ENCODE peak calls at places on chromosomes 6 and 20, in eight cellular contexts. One of them, this sample, is unnamed.
A peak's percentile ranks its signal among the peaks of the same experiment; 100 is the strongest.

GRCh38 chr6:153135681-153136080 is 4.6 kb upstream of the RGS17 start:
- DNase-seq in SK-N-SH: no peak
- DNase-seq in breast epithelium: no peak
- DNase-seq in Panc1: no peak
- DNase-seq in suprapubic skin: no peak
- DNase-seq in sigmoid colon: no peak
- DNase-seq in GM12891: no peak
- DNase-seq in HL-60: no peak
- DNase-seq in this sample: no peak

GRCh38 chr6:98142839-98143238 is 691.5 kb upstream of the POU3F2 start:
- DNase-seq in SK-N-SH: no peak
- DNase-seq in Panc1: no peak
- DNase-seq in HL-60: no peak
- DNase-seq in GM12891: no peak
- DNase-seq in suprapubic skin: no peak
- DNase-seq in breast epithelium: no peak
- DNase-seq in sigmoid colon: no peak
- DNase-seq in this sample: no peak

GRCh38 chr6:155943635-155944034 is 488.0 kb upstream of the NOX3 start:
- DNase-seq in Panc1: no peak
- DNase-seq in HL-60: no peak
- DNase-seq in GM12891: no peak
- DNase-seq in sigmoid colon: no peak
- DNase-seq in suprapubic skin: no peak
- DNase-seq in SK-N-SH: no peak
- DNase-seq in breast epithelium: no peak
- DNase-seq in this sample: no peak

GRCh38 chr20:6008254-6008653 is 45.6 kb downstream of the LRRN4 start:
- DNase-seq in breast epithelium: peak; percentile 45
- DNase-seq in HL-60: peak; percentile 66
- DNase-seq in GM12891: no peak
- DNase-seq in suprapubic skin: peak; percentile 81
- DNase-seq in sigmoid colon: peak; percentile 82
- DNase-seq in SK-N-SH: no peak
- DNase-seq in Panc1: no peak
- DNase-seq in this sample: no peak

GRCh38 chr20:32680544-32681174 is 6.9 kb upstream of the C20orf203 start:
- DNase-seq in SK-N-SH: no peak
- DNase-seq in breast epithelium: no peak
- DNase-seq in sigmoid colon: no peak
- DNase-seq in GM12891: no peak
- DNase-seq in suprapubic skin: no peak
- DNase-seq in Panc1: no peak
- DNase-seq in HL-60: no peak
- DNase-seq in this sample: no peak

GRCh38 chr6:112282217-112282616 is 27.9 kb upstream of the LAMA4 start:
- DNase-seq in Panc1: no peak
- DNase-seq in SK-N-SH: peak; percentile 53
- DNase-seq in HL-60: no peak
- DNase-seq in sigmoid colon: peak; percentile 86
- DNase-seq in breast epithelium: peak; percentile 35
- DNase-seq in suprapubic skin: no peak
- DNase-seq in GM12891: no peak
- DNase-seq in this sample: no peak

GRCh38 chr6:119110601-119111548 is 32.4 kb upstream of the FAM184A start:
- DNase-seq in suprapubic skin: no peak
- DNase-seq in Panc1: peak; percentile 27
- DNase-seq in breast epithelium: peak; percentile 23
- DNase-seq in SK-N-SH: peak; percentile 49
- DNase-seq in HL-60: peak; percentile 17
- DNase-seq in sigmoid colon: no peak
- DNase-seq in GM12891: no peak
- DNase-seq in this sample: no peak

GRCh38 chr6:72386324-72386723 is 235.5 kb upstream of the KCNQ5 start:
- DNase-seq in HL-60: no peak
- DNase-seq in sigmoid colon: no peak
- DNase-seq in suprapubic skin: no peak
- DNase-seq in breast epithelium: no peak
- DNase-seq in SK-N-SH: no peak
- DNase-seq in Panc1: no peak
- DNase-seq in GM12891: no peak
- DNase-seq in this sample: no peak

GRCh38 chr6:41200296-41200900 is 551 bp downstream of the TREML2 start:
- DNase-seq in suprapubic skin: no peak
- DNase-seq in breast epithelium: no peak
- DNase-seq in Panc1: no peak
- DNase-seq in GM12891: no peak
- DNase-seq in HL-60: peak; percentile 98
- DNase-seq in sigmoid colon: no peak
- DNase-seq in SK-N-SH: no peak
- DNase-seq in this sample: no peak

GRCh38 chr20:4060054-4060795 is 44.9 kb upstream of the RNF24 start:
- DNase-seq in SK-N-SH: no peak
- DNase-seq in HL-60: no peak
- DNase-seq in Panc1: no peak
- DNase-seq in sigmoid colon: peak; percentile 72
- DNase-seq in suprapubic skin: peak; percentile 71
- DNase-seq in breast epithelium: peak; percentile 81
- DNase-seq in GM12891: no peak
- DNase-seq in this sample: no peak

GRCh38 chr6:11929451-11929850 is 82.7 kb upstream of the HIVEP1 start:
- DNase-seq in HL-60: no peak
- DNase-seq in Panc1: no peak
- DNase-seq in suprapubic skin: no peak
- DNase-seq in SK-N-SH: no peak
- DNase-seq in sigmoid colon: no peak
- DNase-seq in GM12891: no peak
- DNase-seq in breast epithelium: no peak
- DNase-seq in this sample: no peak

GRCh38 chr20:23159256-23159922 is 73.3 kb upstream of the CD93 start:
- DNase-seq in HL-60: no peak
- DNase-seq in Panc1: no peak
- DNase-seq in suprapubic skin: no peak
- DNase-seq in breast epithelium: no peak
- DNase-seq in sigmoid colon: peak; percentile 69
- DNase-seq in SK-N-SH: no peak
- DNase-seq in GM12891: no peak
- DNase-seq in this sample: no peak

GRCh38 chr6:169839898-169840631 is 88.6 kb downstream of the ERMARD start:
- DNase-seq in Panc1: no peak
- DNase-seq in breast epithelium: no peak
- DNase-seq in SK-N-SH: peak; percentile 8
- DNase-seq in GM12891: no peak
- DNase-seq in HL-60: no peak
- DNase-seq in sigmoid colon: peak; percentile 57
- DNase-seq in suprapubic skin: no peak
- DNase-seq in this sample: no peak

GRCh38 chr6:90610671-90611542 is 24.0 kb upstream of the MAP3K7 start:
- DNase-seq in HL-60: no peak
- DNase-seq in GM12891: peak; percentile 42
- DNase-seq in Panc1: no peak
- DNase-seq in breast epithelium: no peak
- DNase-seq in sigmoid colon: peak; percentile 66
- DNase-seq in SK-N-SH: peak; percentile 59
- DNase-seq in suprapubic skin: peak; percentile 63
- DNase-seq in this sample: peak; percentile 35

GRCh38 chr20:32285621-32286334 is 8.3 kb downstream of the KIF3B start:
- DNase-seq in SK-N-SH: no peak
- DNase-seq in GM12891: no peak
- DNase-seq in Panc1: no peak
- DNase-seq in suprapubic skin: no peak
- DNase-seq in HL-60: no peak
- DNase-seq in breast epithelium: no peak
- DNase-seq in sigmoid colon: no peak
- DNase-seq in this sample: no peak

GRCh38 chr6:46098678-46099077 is 31.1 kb upstream of the ENPP4 start:
- DNase-seq in GM12891: no peak
- DNase-seq in SK-N-SH: no peak
- DNase-seq in suprapubic skin: peak; percentile 64
- DNase-seq in HL-60: no peak
- DNase-seq in sigmoid colon: no peak
- DNase-seq in breast epithelium: peak; percentile 69
- DNase-seq in Panc1: no peak
- DNase-seq in this sample: no peak

GRCh38 chr20:7346026-7346425 is 578.5 kb downstream of the BMP2 start:
- DNase-seq in Panc1: no peak
- DNase-seq in GM12891: no peak
- DNase-seq in HL-60: no peak
- DNase-seq in sigmoid colon: no peak
- DNase-seq in SK-N-SH: no peak
- DNase-seq in suprapubic skin: no peak
- DNase-seq in breast epithelium: no peak
- DNase-seq in this sample: no peak

GRCh38 chr6:39543117-39543516 is 182.1 kb downstream of the KIF6 start:
- DNase-seq in suprapubic skin: no peak
- DNase-seq in SK-N-SH: no peak
- DNase-seq in HL-60: no peak
- DNase-seq in GM12891: no peak
- DNase-seq in Panc1: no peak
- DNase-seq in sigmoid colon: peak; percentile 87
- DNase-seq in breast epithelium: no peak
- DNase-seq in this sample: no peak

GRCh38 chr20:40262219-40262618 is 426.8 kb downstream of the MAFB start:
- DNase-seq in HL-60: no peak
- DNase-seq in breast epithelium: no peak
- DNase-seq in sigmoid colon: no peak
- DNase-seq in GM12891: no peak
- DNase-seq in suprapubic skin: no peak
- DNase-seq in SK-N-SH: peak; percentile 27
- DNase-seq in Panc1: no peak
- DNase-seq in this sample: no peak

GRCh38 chr6:37965964-37966676 is 146.6 kb downstream of the ZFAND3 start:
- DNase-seq in SK-N-SH: no peak
- DNase-seq in GM12891: no peak
- DNase-seq in HL-60: no peak
- DNase-seq in Panc1: peak; percentile 30
- DNase-seq in breast epithelium: no peak
- DNase-seq in suprapubic skin: no peak
- DNase-seq in sigmoid colon: no peak
- DNase-seq in this sample: no peak

DNA sequence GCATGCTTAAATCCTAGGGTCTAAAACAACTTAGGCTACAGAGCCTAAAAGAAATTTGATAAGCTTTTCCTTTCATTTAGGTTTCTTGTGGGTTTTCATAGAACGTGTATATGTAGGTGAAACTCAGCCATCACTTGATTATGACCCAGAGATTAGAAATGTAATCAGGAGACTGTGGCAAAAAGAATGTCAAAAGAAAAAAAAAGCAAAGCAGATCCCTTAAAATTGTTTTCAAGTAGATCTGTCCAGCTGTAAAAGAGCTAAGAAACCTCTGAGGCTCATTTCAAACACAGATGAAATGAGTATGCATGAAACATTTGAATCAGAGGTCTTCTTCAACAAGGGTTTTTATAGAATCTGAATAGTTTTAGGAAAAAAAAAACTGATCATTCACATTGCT is 341.3 kb upstream of the PRDM1 start:
- DNase-seq in breast epithelium: no peak
- DNase-seq in suprapubic skin: no peak
- DNase-seq in Panc1: no peak
- DNase-seq in HL-60: no peak
- DNase-seq in SK-N-SH: no peak
- DNase-seq in sigmoid colon: no peak
- DNase-seq in GM12891: no peak
- DNase-seq in this sample: no peak
- TF ChIP-seq POLR2AphosphoS5 in breast epithelium: no peak
- TF ChIP-seq POLR2AphosphoS5 in suprapubic skin: no peak
- TF ChIP-seq POLR2AphosphoS5 in Panc1: no peak
- TF ChIP-seq POLR2AphosphoS5 in HL-60: no peak
- TF ChIP-seq POLR2AphosphoS5 in SK-N-SH: no peak
- TF ChIP-seq POLR2AphosphoS5 in sigmoid colon: no peak
- TF ChIP-seq POLR2AphosphoS5 in GM12891: no peak
- TF ChIP-seq POLR2AphosphoS5 in this sample: no peak

DNA sequence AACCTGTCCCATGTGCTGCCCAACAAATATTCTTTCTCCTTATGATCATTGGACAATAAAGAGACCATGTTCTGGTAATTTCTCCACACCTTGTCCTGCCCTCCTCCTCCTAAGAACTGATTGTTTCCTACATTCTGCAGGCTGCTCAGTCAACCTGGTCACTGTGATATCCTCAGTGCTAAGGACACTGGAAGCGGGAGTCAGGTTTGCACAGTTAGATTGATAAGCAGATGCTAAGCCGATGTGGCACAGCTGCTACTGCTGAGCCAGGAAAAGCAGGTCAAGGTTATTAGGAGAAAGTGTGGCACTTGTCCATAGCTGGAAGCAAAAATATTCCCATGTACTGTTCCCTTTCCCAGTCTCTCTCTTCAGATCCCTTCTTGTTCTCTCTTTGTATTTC is 154.8 kb downstream of the TFAP2B start:
- DNase-seq in suprapubic skin: no peak
- DNase-seq in HL-60: no peak
- DNase-seq in Panc1: no peak
- DNase-seq in breast epithelium: no peak
- DNase-seq in GM12891: no peak
- DNase-seq in SK-N-SH: no peak
- DNase-seq in sigmoid colon: no peak
- DNase-seq in this sample: no peak
- TF ChIP-seq POLR2AphosphoS5 in suprapubic skin: no peak
- TF ChIP-seq POLR2AphosphoS5 in HL-60: no peak
- TF ChIP-seq POLR2AphosphoS5 in Panc1: no peak
- TF ChIP-seq POLR2AphosphoS5 in breast epithelium: no peak
- TF ChIP-seq POLR2AphosphoS5 in GM12891: no peak
- TF ChIP-seq POLR2AphosphoS5 in SK-N-SH: no peak
- TF ChIP-seq POLR2AphosphoS5 in sigmoid colon: no peak
- TF ChIP-seq POLR2AphosphoS5 in this sample: no peak

GRCh38 chr20:63973636-63974401 is 4.1 kb upstream of the ZNF512B start:
- DNase-seq in HL-60: peak; percentile 70
- DNase-seq in breast epithelium: peak; percentile 76
- DNase-seq in SK-N-SH: peak; percentile 95
- DNase-seq in suprapubic skin: peak; percentile 91
- DNase-seq in GM12891: peak; percentile 86
- DNase-seq in Panc1: no peak
- DNase-seq in sigmoid colon: peak; percentile 93
- DNase-seq in this sample: peak; percentile 93
- TF ChIP-seq POLR2AphosphoS5 in HL-60: peak; percentile 3
- TF ChIP-seq POLR2AphosphoS5 in breast epithelium: no peak
- TF ChIP-seq POLR2AphosphoS5 in SK-N-SH: no peak
- TF ChIP-seq POLR2AphosphoS5 in suprapubic skin: peak; percentile 27
- TF ChIP-seq POLR2AphosphoS5 in GM12891: no peak
- TF ChIP-seq POLR2AphosphoS5 in Panc1: no peak
- TF ChIP-seq POLR2AphosphoS5 in sigmoid colon: peak; percentile 15
- TF ChIP-seq POLR2AphosphoS5 in this sample: no peak

DNA sequence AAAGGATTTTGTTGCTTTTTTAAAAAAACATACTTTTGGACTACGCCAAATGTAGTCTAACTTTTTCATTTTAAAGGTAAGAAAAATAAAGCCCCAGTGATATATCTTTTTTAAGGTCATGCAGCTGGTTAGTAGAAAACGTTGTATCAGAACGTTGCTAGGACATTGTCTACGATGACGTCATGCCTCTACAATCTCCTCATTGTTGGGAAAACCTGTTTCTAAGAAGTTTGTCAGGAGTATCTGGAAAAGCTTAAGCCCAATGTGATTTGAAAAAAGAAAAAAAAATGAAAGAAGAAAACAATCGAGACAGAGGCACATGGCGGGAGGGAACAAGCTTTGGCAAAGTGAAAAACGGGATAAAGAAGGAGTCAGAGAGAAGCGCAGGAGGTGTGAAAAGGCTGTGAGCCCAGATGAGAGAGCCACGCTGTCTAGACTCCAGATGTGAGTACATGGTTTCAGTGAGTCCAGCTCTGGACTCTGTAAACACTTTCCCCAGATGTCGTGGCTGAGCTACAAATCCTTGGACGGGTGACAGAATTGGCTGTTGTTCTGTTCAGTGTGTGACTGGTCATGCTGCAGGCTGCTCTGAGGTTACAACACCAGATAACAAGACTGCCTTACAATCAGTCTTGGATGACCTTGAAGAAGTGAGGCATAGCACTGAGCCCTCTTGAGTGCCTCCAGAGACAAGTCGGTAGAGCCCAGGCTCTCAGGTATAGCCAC is 656.7 kb upstream of the ID4 start:
- DNase-seq in breast epithelium: peak; percentile 53
- DNase-seq in Panc1: no peak
- DNase-seq in GM12891: no peak
- DNase-seq in HL-60: no peak
- DNase-seq in SK-N-SH: no peak
- DNase-seq in suprapubic skin: peak; percentile 88
- DNase-seq in sigmoid colon: peak; percentile 89
- DNase-seq in this sample: no peak
- TF ChIP-seq POLR2AphosphoS5 in breast epithelium: peak; percentile 61
- TF ChIP-seq POLR2AphosphoS5 in Panc1: no peak
- TF ChIP-seq POLR2AphosphoS5 in GM12891: no peak
- TF ChIP-seq POLR2AphosphoS5 in HL-60: no peak
- TF ChIP-seq POLR2AphosphoS5 in SK-N-SH: no peak
- TF ChIP-seq POLR2AphosphoS5 in suprapubic skin: no peak
- TF ChIP-seq POLR2AphosphoS5 in sigmoid colon: peak; percentile 65
- TF ChIP-seq POLR2AphosphoS5 in this sample: no peak